ENCODE peak calls at places on chromosome 19, in seven cellular contexts. K, Z, S, B, F, L and W are unnamed samples. For H3K4me1, the result is how much of the 10 kb centered on the place peaks cover.

GRCh38 chr19:35975608-35976214 is 19.3 kb upstream of the SDHAF1 start:
- DNase-seq in S (no peak), B (no peak), K (no peak), Z (no peak), L (peak), F (no peak), W (no peak)

GRCh38 chr19:56720281-56720680 is 48.7 kb upstream of the ZNF835 start:
- DNase-seq in L (no peak), F (no peak), S (no peak), Z (no peak), B (no peak), K (no peak), W (no peak)

GRCh38 chr19:30070970-30071632 is 129.1 kb downstream of the URI1 start:
- DNase-seq in L (no peak), F (no peak), K (no peak), S (peak), B (no peak), Z (peak), W (peak)

GRCh38 chr19:54502518-54503048 is at the start of gene LAIR2:
- DNase-seq in B (no peak), S (no peak), Z (no peak), K (no peak), F (no peak), L (no peak), W (no peak)

GRCh38 chr19:10861118-10861651 is 10.2 kb upstream of the CARM1 start:
- DNase-seq in S (no peak), F (no peak), Z (no peak), K (peak), L (no peak), B (no peak), W (peak)

GRCh38 chr19:1860133-1860775 is 3.1 kb downstream of the KLF16 start:
- DNase-seq in B (no peak), K (peak), F (no peak), Z (peak), L (peak), S (no peak), W (peak)

GRCh38 chr19:9792191-9793050 is 23.9 kb upstream of the ZNF846 start:
- DNase-seq in K (peak), B (peak), F (peak), Z (peak), S (peak), L (peak), W (peak)

GRCh38 chr19:2426661-2427322 is 594 bp downstream of the TIMM13 start:
- DNase-seq in L (peak), Z (peak), K (peak), B (no peak), F (peak), S (peak), W (peak)

GRCh38 chr19:16076154-16076957 is at the start of gene TPM4:
- DNase-seq in L (peak), F (peak), K (peak), Z (peak), B (peak), S (peak), W (peak)

GRCh38 chr19:16944626-16945363 is 56.0 kb downstream of the F2RL3 start:
- DNase-seq in K (no peak), S (no peak), F (no peak), B (no peak), Z (no peak), L (no peak), W (no peak)

GRCh38 chr19:35013047-35013819 is 13.1 kb downstream of the GRAMD1A start:
- DNase-seq in S (peak), Z (peak), F (peak), L (peak), B (peak), K (peak), W (peak)

GRCh38 chr19:19661675-19662251 is 1.7 kb downstream of the ATP13A1 start:
- DNase-seq in F (no peak), Z (no peak), B (no peak), K (no peak), L (no peak), S (peak), W (peak)

GRCh38 chr19:15248648-15249559 is 16.7 kb upstream of the EPHX3 start:
- DNase-seq in B (peak), L (peak), F (peak), Z (peak), S (no peak), K (peak), W (peak)

GRCh38 chr19:57465680-57466381 is 8.9 kb upstream of the VN1R1 start:
- DNase-seq in S (no peak), Z (no peak), B (no peak), L (peak), F (no peak), K (peak), W (peak)

GRCh38 chr19:9523885-9524474 is 14.5 kb downstream of the ZNF426 start:
- DNase-seq in L (no peak), B (no peak), F (no peak), Z (no peak), S (no peak), K (no peak), W (no peak)

GRCh38 chr19:51181913-51182419 is 39.9 kb downstream of the SIGLEC7 start:
- DNase-seq in K (no peak), Z (no peak), F (no peak), L (no peak), B (no peak), S (no peak), W (no peak)

GRCh38 chr19:51186323-51186722 is 38.6 kb upstream of the CD33 start:
- DNase-seq in K (no peak), S (no peak), B (no peak), Z (no peak), F (no peak), L (no peak), W (no peak)

GRCh38 chr19:24140099-24140498 is 53.1 kb downstream of the ZNF254 start:
- DNase-seq in S (no peak), Z (no peak), F (no peak), L (peak), K (peak), B (no peak), W (no peak)

GRCh38 chr19:35501684-35502083 is 11.4 kb upstream of the KRTDAP start:
- DNase-seq in L (no peak), S (no peak), Z (no peak), F (no peak), K (no peak), B (no peak), W (peak)

GRCh38 chr19:30086916-30087315 is 144.9 kb downstream of the URI1 start:
- DNase-seq in Z (no peak), L (no peak), B (no peak), S (no peak), F (no peak), K (no peak), W (no peak)

GRCh38 chr19:36508325-36508724 is 19.0 kb upstream of the ZNF566 start:
- DNase-seq in L (no peak), S (no peak), Z (no peak), F (no peak), K (no peak), B (no peak), W (no peak)

GRCh38 chr19:21823224-21823623 is 12.8 kb downstream of the ZNF43 start:
- DNase-seq in B (no peak), K (no peak), S (no peak), Z (no peak), L (no peak), F (no peak), W (no peak)

GRCh38 chr19:29724102-29724641 is 9.1 kb upstream of the C19orf12 start:
- DNase-seq in K (no peak), S (no peak), Z (no peak), L (peak), B (no peak), F (no peak), W (no peak)

GRCh38 chr19:17436874-17437267 is 11.6 kb downstream of the TMEM221 start:
- DNase-seq in F (no peak), S (no peak), Z (no peak), L (no peak), K (no peak), B (no peak), W (no peak)

GRCh38 chr19:19597809-19598306 is 20.6 kb downstream of the PBX4 start:
- DNase-seq in K (no peak), Z (no peak), F (no peak), L (no peak), B (no peak), S (no peak), W (no peak)

GRCh38 chr19:41398042-41398403 is 405 bp downstream of the BCKDHA start:
- DNase-seq in S (no peak), L (no peak), K (no peak), Z (no peak), B (no peak), F (no peak), W (no peak)

GRCh38 chr19:543912-544608 is at the start of gene GZMM:
- DNase-seq in B (no peak), Z (peak), S (no peak), L (no peak), F (no peak), K (no peak), W (peak)

GRCh38 chr19:56112313-56112709 is 8.8 kb downstream of the ZNF787 start:
- DNase-seq in Z (no peak), L (no peak), B (no peak), S (peak), K (no peak), F (no peak), W (no peak)

GRCh38 chr19:2412449-2412848 is 14.9 kb downstream of the TIMM13 start:
- DNase-seq in L (no peak), S (no peak), B (no peak), K (no peak), F (no peak), Z (no peak), W (no peak)

GRCh38 chr19:2014731-2015610 is 543 bp downstream of the BTBD2 start:
- DNase-seq in Z (peak), K (no peak), L (no peak), B (no peak), S (peak), F (no peak), W (no peak)

GRCh38 chr19:1840541-1841115 is 7.7 kb downstream of the REXO1 start:
- DNase-seq in L (no peak), K (no peak), F (no peak), Z (peak), B (no peak), S (no peak), W (no peak)

GRCh38 chr19:52541608-52542007 is 14.1 kb downstream of the ZNF808 start:
- DNase-seq in B (no peak), S (no peak), K (no peak), L (no peak), F (no peak), Z (no peak), W (no peak)

GRCh38 chr19:52533901-52534300 is 6.4 kb downstream of the ZNF808 start:
- DNase-seq in K (no peak), L (no peak), F (peak), Z (no peak), S (no peak), B (no peak), W (no peak)

GRCh38 chr19:52532480-52532879 is 5.0 kb downstream of the ZNF808 start:
- DNase-seq in F (no peak), K (no peak), B (no peak), L (no peak), Z (no peak), S (no peak), W (no peak)

GRCh38 chr19:52535831-52536800 is 8.6 kb downstream of the ZNF808 start:
- DNase-seq in Z (peak), F (peak), L (peak), K (no peak), S (peak), B (peak), W (peak)
- H3K27ac ChIP-seq in Z (no peak), F (peak), L (peak), K (no peak), S (peak), B (peak), W (peak)

DNA sequence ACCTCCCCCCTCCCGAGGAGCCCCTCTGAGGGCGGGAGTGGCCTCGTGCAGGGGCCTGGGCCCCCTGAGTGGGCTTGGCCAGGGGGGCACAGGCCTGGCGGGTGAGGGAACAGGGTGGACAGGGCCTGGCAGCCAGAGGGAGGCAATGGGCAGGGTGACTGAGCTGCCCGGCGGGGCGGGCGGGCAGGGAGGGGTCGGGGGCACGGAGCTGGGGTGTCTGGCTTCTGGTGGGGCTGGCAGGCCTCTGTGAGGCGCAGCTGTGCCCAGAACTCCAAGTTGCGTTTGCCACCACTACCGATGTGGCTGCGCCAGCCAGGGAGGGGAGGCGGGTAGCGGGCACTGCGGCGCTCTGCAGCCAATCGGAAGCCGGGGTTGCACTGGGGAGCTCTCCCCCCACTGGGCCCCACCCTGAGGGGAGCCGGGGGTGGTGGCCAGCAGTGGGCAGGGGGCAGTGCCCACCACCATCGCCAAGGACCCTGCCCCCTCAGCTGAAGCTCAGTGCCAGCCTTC is 7.2 kb downstream of the NFIX start:
- DNase-seq in S (peak), L (no peak), K (no peak), B (peak), F (peak), Z (no peak), W (no peak)
- H3K4me1 ChIP-seq in S (half or more), L (under half), K (under half), B (half or more), F (half or more), Z (under half), W (under half)

GRCh38 chr19:18594824-18595373 is 6.3 kb downstream of the REX1BD start:
- DNase-seq in Z (no peak), B (no peak), K (no peak), F (no peak), S (no peak), L (no peak), W (no peak)
- TF ChIP-seq POLR2A in Z (no peak), B (no peak), K (no peak), F (no peak), S (no peak), L (no peak), W (no peak)

GRCh38 chr19:47630594-47630993 is 21.7 kb downstream of the BICRA start:
- DNase-seq in F (no peak), S (no peak), B (no peak), Z (no peak), K (no peak), L (no peak), W (no peak)

GRCh38 chr19:47633516-47633915 is 24.6 kb downstream of the BICRA start:
- DNase-seq in K (no peak), B (no peak), Z (peak), S (no peak), F (no peak), L (no peak), W (no peak)

GRCh38 chr19:47633996-47634395 is 25.1 kb downstream of the BICRA start:
- DNase-seq in K (no peak), Z (no peak), L (no peak), B (no peak), S (no peak), F (no peak), W (no peak)

GRCh38 chr19:47628058-47628771 is 19.3 kb downstream of the BICRA start:
- DNase-seq in L (no peak), K (no peak), B (no peak), F (no peak), S (no peak), Z (no peak), W (no peak)

GRCh38 chr19:47631681-47632446 is 22.9 kb downstream of the BICRA start:
- DNase-seq in F (no peak), L (no peak), S (no peak), Z (no peak), K (no peak), B (no peak), W (no peak)
- H3K27ac ChIP-seq in F (peak), L (no peak), S (peak), Z (no peak), K (no peak), B (no peak), W (peak)

DNA sequence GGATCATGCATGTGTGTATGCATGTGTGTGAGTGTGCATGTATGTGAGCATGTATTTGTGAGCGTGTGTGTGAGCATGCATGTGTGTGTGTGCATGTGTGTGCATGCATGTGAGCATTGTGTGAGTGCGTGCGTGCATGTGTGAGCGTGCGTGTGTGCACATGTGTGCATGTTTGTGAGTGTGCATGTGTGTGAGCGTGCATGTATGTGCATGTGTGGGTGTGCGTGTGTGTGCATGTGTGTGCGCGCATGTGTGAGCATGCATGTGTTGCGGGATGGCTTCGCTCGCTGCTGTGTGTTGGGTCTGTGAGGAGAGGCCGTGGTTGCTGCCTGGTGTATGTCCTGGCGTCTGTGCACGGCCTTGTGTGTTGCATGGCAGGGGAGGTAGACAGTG is 32.4 kb downstream of the PAK4 start:
- DNase-seq in L (no peak), Z (no peak), K (no peak), S (no peak), B (no peak), F (no peak), W (no peak)
- H3K4me1 ChIP-seq in L (under half), Z (under half), K (under half), S (half or more), B (half or more), F (under half), W (under half)

DNA sequence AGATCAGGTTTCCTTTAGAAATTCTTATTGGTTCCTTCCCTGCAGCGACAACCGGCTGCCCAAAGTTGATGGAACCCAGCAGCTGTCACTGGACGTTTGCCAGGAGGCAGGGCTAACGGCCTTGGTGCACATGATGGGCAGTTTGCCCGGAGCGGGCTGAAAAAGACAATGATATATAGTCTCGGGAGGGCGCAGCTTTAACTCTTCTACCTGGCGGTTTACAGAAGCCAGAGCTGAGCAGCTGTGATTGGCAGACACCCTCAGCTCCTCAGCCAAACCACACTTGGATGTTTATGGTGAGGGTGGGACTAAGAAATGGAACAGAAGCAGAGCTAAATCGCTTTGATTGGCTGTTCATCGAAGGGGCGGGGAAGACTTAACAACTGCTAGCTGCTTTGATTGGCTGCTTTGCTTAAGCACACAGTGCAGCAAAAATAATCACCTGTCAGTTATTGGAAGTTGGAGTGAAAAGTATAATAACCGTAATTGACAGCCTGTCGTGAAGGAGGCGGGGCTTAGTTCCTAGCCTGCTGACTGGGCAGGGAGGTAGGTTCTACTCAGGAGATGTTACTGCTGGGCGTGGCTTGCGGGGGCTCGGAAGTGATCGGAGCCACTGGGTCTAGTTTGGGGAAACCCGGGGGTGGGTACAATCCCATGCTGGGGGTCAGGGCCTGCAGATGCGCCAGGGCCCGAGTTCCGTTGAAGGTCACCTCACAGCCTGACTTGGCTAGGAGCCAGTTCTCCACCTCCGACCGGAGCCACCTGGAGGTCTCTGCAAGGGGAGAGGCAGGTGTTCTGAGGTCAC is 7.5 kb downstream of the EMP3 start:
- DNase-seq in F (peak), K (peak), S (peak), B (peak), L (peak), Z (peak), W (peak)
- TF ChIP-seq POLR2A in F (peak), K (no peak), S (no peak), B (peak), L (peak), Z (no peak), W (peak)

GRCh38 chr19:8212916-8213315 is 3.7 kb downstream of the CERS4 start:
- DNase-seq in Z (no peak), F (no peak), S (no peak), L (no peak), B (no peak), K (no peak), W (no peak)

GRCh38 chr19:8216357-8216756 is 7.2 kb downstream of the CERS4 start:
- DNase-seq in Z (no peak), B (no peak), S (no peak), F (no peak), L (no peak), K (no peak), W (no peak)

GRCh38 chr19:8213827-8214672 is 4.9 kb downstream of the CERS4 start:
- DNase-seq in K (no peak), S (no peak), L (no peak), F (no peak), Z (no peak), B (no peak), W (no peak)

GRCh38 chr19:8215783-8216182 is 6.6 kb downstream of the CERS4 start:
- DNase-seq in L (no peak), S (no peak), Z (no peak), F (no peak), K (no peak), B (no peak), W (no peak)

DNA sequence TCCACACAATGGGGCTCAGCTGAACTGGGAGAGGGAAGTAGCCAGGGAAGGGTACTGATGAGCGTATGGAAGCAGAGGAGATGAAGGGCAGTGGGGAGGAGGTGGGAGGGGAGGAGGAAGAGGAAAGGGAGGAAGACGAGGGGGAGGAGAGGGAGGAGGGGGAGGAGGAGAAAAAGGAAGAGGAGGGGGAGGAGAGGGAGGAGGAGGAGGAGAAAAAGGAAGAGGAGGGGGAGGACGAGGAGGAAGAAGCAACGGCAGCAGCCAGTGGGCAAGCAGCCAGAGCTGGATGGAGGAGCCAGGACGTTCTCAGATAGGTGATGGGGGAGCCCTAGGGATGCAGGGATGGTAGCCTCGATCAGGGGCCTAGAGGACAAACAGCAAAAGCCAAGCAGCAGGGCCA is 5.6 kb downstream of the CERS4 start:
- DNase-seq in F (no peak), S (no peak), L (no peak), K (no peak), B (no peak), Z (no peak), W (no peak)
- H3K27ac ChIP-seq in F (no peak), S (no peak), L (no peak), K (no peak), B (no peak), Z (no peak), W (no peak)

GRCh38 chr19:5114713-5115112 is 145.8 kb downstream of the KDM4B start:
- DNase-seq in F (no peak), S (no peak), Z (peak), L (no peak), K (no peak), B (no peak), W (no peak)
- H3K4me1 ChIP-seq in F (under half), S (under half), Z (under half), L (under half), K (under half), B (under half), W (under half)